ENCODE peak calls at places on chromosomes 13 and 19, in eight cellular contexts. One of them, this sample, is unnamed.
A peak's percentile ranks its signal among the peaks of the same experiment; 100 is the strongest.

GRCh38 chr19:31451686-31452325 is 102.6 kb upstream of the TSHZ3 start:
- DNase-seq in stomach: no peak
- DNase-seq in Peyer's patch: no peak
- DNase-seq in body of pancreas: no peak
- DNase-seq in heart left ventricle: no peak
- DNase-seq in HCT116: no peak
- DNase-seq in ovary: no peak
- DNase-seq in testis: no peak
- DNase-seq in this sample: peak; percentile 29

GRCh38 chr19:10136936-10137335 is 17.2 kb upstream of the EIF3G start:
- DNase-seq in ovary: no peak
- DNase-seq in testis: no peak
- DNase-seq in stomach: no peak
- DNase-seq in body of pancreas: no peak
- DNase-seq in Peyer's patch: no peak
- DNase-seq in heart left ventricle: no peak
- DNase-seq in HCT116: no peak
- DNase-seq in this sample: no peak

GRCh38 chr13:70380809-70381208 is 272.6 kb upstream of the KLHL1 start:
- DNase-seq in ovary: no peak
- DNase-seq in stomach: no peak
- DNase-seq in testis: no peak
- DNase-seq in Peyer's patch: no peak
- DNase-seq in HCT116: no peak
- DNase-seq in heart left ventricle: no peak
- DNase-seq in body of pancreas: no peak
- DNase-seq in this sample: no peak

GRCh38 chr19:47711652-47712239 is 1.5 kb upstream of the EHD2 start:
- DNase-seq in heart left ventricle: no peak
- DNase-seq in stomach: no peak
- DNase-seq in HCT116: no peak
- DNase-seq in Peyer's patch: no peak
- DNase-seq in body of pancreas: no peak
- DNase-seq in ovary: no peak
- DNase-seq in testis: no peak
- DNase-seq in this sample: no peak

GRCh38 chr13:110676511-110677204 is 29.3 kb downstream of the CARS2 start:
- DNase-seq in body of pancreas: peak; percentile 56
- DNase-seq in ovary: no peak
- DNase-seq in testis: no peak
- DNase-seq in stomach: no peak
- DNase-seq in Peyer's patch: peak; percentile 75
- DNase-seq in HCT116: no peak
- DNase-seq in heart left ventricle: no peak
- DNase-seq in this sample: no peak

GRCh38 chr13:40141859-40142555 is 486.5 kb downstream of the COG6 start:
- DNase-seq in HCT116: no peak
- DNase-seq in Peyer's patch: no peak
- DNase-seq in body of pancreas: no peak
- DNase-seq in heart left ventricle: no peak
- DNase-seq in ovary: no peak
- DNase-seq in stomach: no peak
- DNase-seq in testis: no peak
- DNase-seq in this sample: no peak

GRCh38 chr19:47778954-47779351 is 450 bp downstream of the SELENOW start:
- DNase-seq in body of pancreas: no peak
- DNase-seq in heart left ventricle: peak; percentile 55
- DNase-seq in Peyer's patch: peak; percentile 59
- DNase-seq in ovary: peak; percentile 63
- DNase-seq in stomach: no peak
- DNase-seq in HCT116: no peak
- DNase-seq in testis: no peak
- DNase-seq in this sample: no peak

GRCh38 chr19:9917322-9917721 is 19.0 kb downstream of the OLFM2 start:
- DNase-seq in ovary: no peak
- DNase-seq in heart left ventricle: peak; percentile 20
- DNase-seq in stomach: peak; percentile 26
- DNase-seq in Peyer's patch: no peak
- DNase-seq in HCT116: peak; percentile 42
- DNase-seq in body of pancreas: peak; percentile 41
- DNase-seq in testis: peak; percentile 47
- DNase-seq in this sample: peak; percentile 93

GRCh38 chr13:108257238-108257637 is 12.3 kb upstream of the TNFSF13B start:
- DNase-seq in body of pancreas: no peak
- DNase-seq in heart left ventricle: no peak
- DNase-seq in stomach: no peak
- DNase-seq in HCT116: no peak
- DNase-seq in ovary: no peak
- DNase-seq in testis: no peak
- DNase-seq in Peyer's patch: no peak
- DNase-seq in this sample: no peak

GRCh38 chr19:31675187-31675913 is 326.1 kb upstream of the TSHZ3 start:
- DNase-seq in stomach: no peak
- DNase-seq in Peyer's patch: no peak
- DNase-seq in HCT116: no peak
- DNase-seq in heart left ventricle: no peak
- DNase-seq in ovary: no peak
- DNase-seq in testis: no peak
- DNase-seq in body of pancreas: no peak
- DNase-seq in this sample: peak; percentile 42

GRCh38 chr19:56309511-56310185 is 5.0 kb downstream of the ZSCAN5A start:
- DNase-seq in Peyer's patch: peak; percentile 63
- DNase-seq in ovary: no peak
- DNase-seq in heart left ventricle: peak; percentile 23
- DNase-seq in HCT116: peak; percentile 56
- DNase-seq in body of pancreas: peak; percentile 43
- DNase-seq in testis: peak; percentile 50
- DNase-seq in stomach: peak; percentile 62
- DNase-seq in this sample: peak; percentile 84

GRCh38 chr19:5452594-5453565 is 2.3 kb upstream of the ZNRF4 start:
- DNase-seq in testis: peak; percentile 33
- DNase-seq in Peyer's patch: no peak
- DNase-seq in stomach: no peak
- DNase-seq in HCT116: peak; percentile 78
- DNase-seq in body of pancreas: no peak
- DNase-seq in ovary: no peak
- DNase-seq in heart left ventricle: no peak
- DNase-seq in this sample: peak; percentile 67

GRCh38 chr13:23621316-23621645 is 51.1 kb downstream of the TNFRSF19 start:
- DNase-seq in heart left ventricle: no peak
- DNase-seq in ovary: no peak
- DNase-seq in HCT116: no peak
- DNase-seq in Peyer's patch: no peak
- DNase-seq in testis: no peak
- DNase-seq in stomach: no peak
- DNase-seq in body of pancreas: no peak
- DNase-seq in this sample: peak; percentile 49

GRCh38 chr19:16585808-16586476 is 13.7 kb upstream of the SLC35E1 start:
- DNase-seq in body of pancreas: no peak
- DNase-seq in heart left ventricle: no peak
- DNase-seq in HCT116: no peak
- DNase-seq in ovary: no peak
- DNase-seq in stomach: no peak
- DNase-seq in Peyer's patch: peak; percentile 81
- DNase-seq in testis: no peak
- DNase-seq in this sample: no peak

GRCh38 chr13:51906581-51906980 is 44.8 kb downstream of the CCDC70 start:
- DNase-seq in body of pancreas: peak; percentile 14
- DNase-seq in testis: no peak
- DNase-seq in ovary: no peak
- DNase-seq in Peyer's patch: no peak
- DNase-seq in stomach: peak; percentile 74
- DNase-seq in heart left ventricle: no peak
- DNase-seq in HCT116: no peak
- DNase-seq in this sample: no peak

GRCh38 chr13:24308488-24309020 is 826 bp upstream of the C1QTNF9 start:
- DNase-seq in heart left ventricle: no peak
- DNase-seq in stomach: no peak
- DNase-seq in Peyer's patch: no peak
- DNase-seq in body of pancreas: no peak
- DNase-seq in testis: no peak
- DNase-seq in HCT116: no peak
- DNase-seq in ovary: no peak
- DNase-seq in this sample: no peak

DNA sequence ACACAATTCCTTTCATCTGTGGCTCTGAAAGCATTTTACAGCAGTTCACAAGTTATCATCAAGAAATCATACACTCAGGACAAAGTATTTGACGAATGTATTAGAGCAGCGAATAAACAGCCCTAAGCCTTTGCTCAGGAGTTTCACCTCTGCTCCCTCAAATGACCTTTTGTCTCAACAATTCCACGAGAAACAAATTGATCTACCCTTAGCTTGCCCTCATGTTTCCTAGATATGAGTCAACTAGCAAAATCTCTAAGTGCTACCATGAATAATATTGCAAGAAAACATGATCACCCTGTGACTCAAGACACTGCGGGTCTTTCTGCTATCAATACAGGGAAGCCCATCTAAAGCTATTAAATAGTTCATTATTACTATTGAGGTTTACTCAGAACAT is 396.1 kb downstream of the EFNB2 start:
- DNase-seq in ovary: no peak
- DNase-seq in Peyer's patch: no peak
- DNase-seq in heart left ventricle: no peak
- DNase-seq in body of pancreas: no peak
- DNase-seq in HCT116: no peak
- DNase-seq in testis: no peak
- DNase-seq in stomach: no peak
- DNase-seq in this sample: no peak
- TF ChIP-seq POLR2A in ovary: no peak
- TF ChIP-seq POLR2A in Peyer's patch: no peak
- TF ChIP-seq POLR2A in heart left ventricle: no peak
- TF ChIP-seq POLR2A in body of pancreas: no peak
- TF ChIP-seq POLR2A in HCT116: no peak
- TF ChIP-seq POLR2A in testis: no peak
- TF ChIP-seq POLR2A in stomach: no peak
- TF ChIP-seq POLR2A in this sample: no peak

GRCh38 chr19:40596608-40597328 is 4.4 kb upstream of the LTBP4 start:
- DNase-seq in heart left ventricle: peak; percentile 67
- DNase-seq in stomach: peak; percentile 76
- DNase-seq in HCT116: peak; percentile 67
- DNase-seq in ovary: peak; percentile 76
- DNase-seq in body of pancreas: peak; percentile 58
- DNase-seq in testis: peak; percentile 69
- DNase-seq in Peyer's patch: peak; percentile 67
- DNase-seq in this sample: peak; percentile 93
- TF ChIP-seq POLR2A in heart left ventricle: no peak
- TF ChIP-seq POLR2A in stomach: no peak
- TF ChIP-seq POLR2A in HCT116: peak; percentile 34
- TF ChIP-seq POLR2A in ovary: no peak
- TF ChIP-seq POLR2A in body of pancreas: no peak
- TF ChIP-seq POLR2A in testis: no peak
- TF ChIP-seq POLR2A in Peyer's patch: no peak
- TF ChIP-seq POLR2A in this sample: peak; percentile 34

DNA sequence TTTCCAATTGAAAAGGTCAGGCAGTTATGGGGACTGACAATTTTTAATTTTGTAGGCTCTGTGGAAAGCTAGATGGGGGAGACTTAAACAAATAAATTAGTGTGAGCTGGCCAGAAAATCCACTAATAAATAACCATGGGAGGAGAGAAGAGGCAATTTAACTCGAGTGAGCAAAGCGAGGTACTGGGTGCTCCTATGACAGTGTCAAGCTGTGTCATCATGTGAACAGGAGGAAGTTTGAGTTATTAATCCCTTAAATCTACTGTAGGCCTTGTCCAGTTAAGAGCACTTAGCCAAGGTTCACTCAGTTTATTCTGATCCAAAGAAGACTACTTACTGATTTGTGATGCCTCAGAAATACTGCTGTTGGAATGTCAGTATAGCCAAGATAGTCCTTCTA is 122.8 kb downstream of the OXGR1 start:
- DNase-seq in stomach: no peak
- DNase-seq in Peyer's patch: no peak
- DNase-seq in ovary: no peak
- DNase-seq in HCT116: no peak
- DNase-seq in heart left ventricle: no peak
- DNase-seq in testis: no peak
- DNase-seq in body of pancreas: no peak
- DNase-seq in this sample: no peak
- TF ChIP-seq POLR2A in stomach: no peak
- TF ChIP-seq POLR2A in Peyer's patch: no peak
- TF ChIP-seq POLR2A in ovary: no peak
- TF ChIP-seq POLR2A in HCT116: no peak
- TF ChIP-seq POLR2A in heart left ventricle: no peak
- TF ChIP-seq POLR2A in testis: no peak
- TF ChIP-seq POLR2A in body of pancreas: no peak
- TF ChIP-seq POLR2A in this sample: no peak

GRCh38 chr19:2756477-2756876 is 16.7 kb upstream of the SLC39A3 start:
- DNase-seq in ovary: no peak
- DNase-seq in heart left ventricle: no peak
- DNase-seq in Peyer's patch: no peak
- DNase-seq in stomach: no peak
- DNase-seq in body of pancreas: no peak
- DNase-seq in testis: no peak
- DNase-seq in HCT116: no peak
- DNase-seq in this sample: no peak
- TF ChIP-seq POLR2A in ovary: no peak
- TF ChIP-seq POLR2A in heart left ventricle: no peak
- TF ChIP-seq POLR2A in Peyer's patch: no peak
- TF ChIP-seq POLR2A in stomach: no peak
- TF ChIP-seq POLR2A in body of pancreas: no peak
- TF ChIP-seq POLR2A in testis: no peak
- TF ChIP-seq POLR2A in HCT116: no peak
- TF ChIP-seq POLR2A in this sample: no peak

GRCh38 chr13:22196777-22197176 is 525.9 kb downstream of the FGF9 start:
- DNase-seq in testis: no peak
- DNase-seq in HCT116: no peak
- DNase-seq in stomach: no peak
- DNase-seq in heart left ventricle: no peak
- DNase-seq in ovary: no peak
- DNase-seq in body of pancreas: no peak
- DNase-seq in Peyer's patch: no peak
- DNase-seq in this sample: no peak
- TF ChIP-seq POLR2A in testis: no peak
- TF ChIP-seq POLR2A in HCT116: no peak
- TF ChIP-seq POLR2A in stomach: no peak
- TF ChIP-seq POLR2A in heart left ventricle: no peak
- TF ChIP-seq POLR2A in ovary: no peak
- TF ChIP-seq POLR2A in body of pancreas: no peak
- TF ChIP-seq POLR2A in Peyer's patch: no peak
- TF ChIP-seq POLR2A in this sample: no peak

DNA sequence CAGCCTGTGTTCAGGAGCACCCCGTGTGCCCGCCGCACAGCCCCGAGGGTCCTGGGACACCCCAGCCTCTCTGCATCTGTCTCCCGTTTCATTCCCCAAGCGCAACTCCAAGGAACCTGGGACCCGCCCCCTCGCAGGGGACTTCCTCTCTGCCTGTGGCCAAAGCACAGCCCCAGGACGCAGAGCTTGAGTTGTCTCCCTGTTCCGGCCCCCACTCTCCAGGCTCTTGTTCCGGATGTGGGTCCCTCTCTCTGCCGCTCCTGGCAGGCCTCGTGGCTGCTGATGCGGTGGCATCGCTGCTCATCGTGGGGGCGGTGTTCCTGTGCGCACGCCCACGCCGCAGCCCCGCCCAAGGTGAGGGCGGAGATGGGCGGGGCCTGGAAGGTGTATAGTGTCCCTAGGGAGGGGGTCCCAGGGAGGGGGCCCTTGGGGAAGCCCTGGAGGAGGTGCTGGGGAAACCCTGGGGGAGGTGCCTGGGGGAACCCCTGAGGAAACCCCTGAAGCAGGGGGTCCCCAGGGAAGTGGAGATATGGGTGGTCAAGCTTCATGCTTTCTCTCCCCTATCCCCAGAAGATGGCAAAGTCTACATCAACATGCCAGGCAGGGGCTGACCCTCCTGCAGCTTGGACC is 1.3 kb downstream of the HCST start:
- DNase-seq in heart left ventricle: peak; percentile 71
- DNase-seq in Peyer's patch: peak; percentile 97
- DNase-seq in testis: peak; percentile 75
- DNase-seq in ovary: peak; percentile 63
- DNase-seq in body of pancreas: peak; percentile 41
- DNase-seq in stomach: peak; percentile 77
- DNase-seq in HCT116: no peak
- DNase-seq in this sample: peak; percentile 68
- TF ChIP-seq POLR2A in heart left ventricle: no peak
- TF ChIP-seq POLR2A in Peyer's patch: no peak
- TF ChIP-seq POLR2A in testis: no peak
- TF ChIP-seq POLR2A in ovary: no peak
- TF ChIP-seq POLR2A in body of pancreas: peak; percentile 60
- TF ChIP-seq POLR2A in stomach: no peak
- TF ChIP-seq POLR2A in HCT116: peak; percentile 60
- TF ChIP-seq POLR2A in this sample: peak; percentile 47